ENCODE peak calls at places on chromosome 11, in six cellular contexts. H is GM23248, C is neural progenitor cell, M is PC-3, V is HCT116, I is SK-N-SH. J is an unnamed sample.

GRCh38 chr11:63536669-63537292 is at the start of gene PLAAT4:
- DNase-seq in H (peak), C (no peak), M (peak), V (no peak), I (no peak), J (peak)

GRCh38 chr11:35275808-35276170 is 136.8 kb downstream of the CD44 start:
- DNase-seq in H (peak), C (no peak), M (no peak), V (no peak), I (no peak), J (no peak)

GRCh38 chr11:27694992-27695391 is 5.3 kb downstream of the BDNF start:
- DNase-seq in H (peak), C (peak), M (peak), V (no peak), I (peak), J (no peak)

GRCh38 chr11:66789097-66789890 is 53.9 kb upstream of the RCE1 start:
- DNase-seq in H (no peak), C (no peak), M (peak), V (no peak), I (no peak), J (no peak)

GRCh38 chr11:47242596-47243192 is 5.9 kb downstream of the ACP2 start:
- DNase-seq in H (no peak), C (no peak), M (no peak), V (no peak), I (peak), J (no peak)

GRCh38 chr11:57288771-57289579 is 35.8 kb downstream of the TNKS1BP1 start:
- DNase-seq in H (peak), C (peak), M (peak), V (no peak), I (peak), J (no peak)

GRCh38 chr11:66978717-66979116 is 3.6 kb downstream of the C11orf86 start:
- DNase-seq in H (no peak), C (no peak), M (no peak), V (no peak), I (no peak), J (no peak)

GRCh38 chr11:63862923-63863322 is 24.0 kb downstream of the MARK2 start:
- DNase-seq in H (no peak), C (no peak), M (no peak), V (no peak), I (no peak), J (no peak)

GRCh38 chr11:102757823-102758549 is 22.4 kb downstream of the MMP10 start:
- DNase-seq in H (peak), C (no peak), M (peak), V (no peak), I (no peak), J (no peak)

GRCh38 chr11:62400760-62401159 is 18.1 kb upstream of the SCGB1A1 start:
- DNase-seq in H (peak), C (no peak), M (no peak), V (no peak), I (peak), J (no peak)

GRCh38 chr11:68255526-68255925 is 16.2 kb downstream of the C11orf24 start:
- DNase-seq in H (no peak), C (no peak), M (no peak), V (no peak), I (no peak), J (no peak)

GRCh38 chr11:94007906-94008305 is 13.2 kb upstream of the HEPHL1 start:
- DNase-seq in H (no peak), C (no peak), M (no peak), V (no peak), I (no peak), J (no peak)

GRCh38 chr11:64086263-64086938 is 50.7 kb downstream of the FLRT1 start:
- DNase-seq in H (peak), C (no peak), M (no peak), V (no peak), I (no peak), J (no peak)

GRCh38 chr11:125425601-125426000 is 70.5 kb downstream of the FEZ1 start:
- DNase-seq in H (no peak), C (no peak), M (no peak), V (no peak), I (no peak), J (no peak)

GRCh38 chr11:36404831-36405230 is 105.2 kb downstream of the TRAF6 start:
- DNase-seq in H (no peak), C (no peak), M (no peak), V (no peak), I (no peak), J (no peak)

GRCh38 chr11:861105-861479 is 18.4 kb downstream of the TSPAN4 start:
- DNase-seq in H (no peak), C (no peak), M (no peak), V (no peak), I (no peak), J (no peak)

GRCh38 chr11:6320411-6321207 is at the start of gene CAVIN3:
- DNase-seq in H (peak), C (peak), M (peak), V (peak), I (peak), J (no peak)

GRCh38 chr11:116420770-116421528 is 351.8 kb downstream of the BUD13 start:
- DNase-seq in H (peak), C (no peak), M (peak), V (peak), I (no peak), J (no peak)

GRCh38 chr11:86115542-86116385 is 46.9 kb upstream of the PICALM start:
- DNase-seq in H (peak), C (no peak), M (peak), V (no peak), I (no peak), J (no peak)

GRCh38 chr11:134275534-134276395 is at the start of gene GLB1L3:
- DNase-seq in H (peak), C (peak), M (no peak), V (no peak), I (peak), J (peak)

GRCh38 chr11:33065445-33066178 is 26.2 kb downstream of the TCP11L1 start:
- DNase-seq in H (peak), C (peak), M (peak), V (peak), I (peak), J (peak)

GRCh38 chr11:80782135-80782885 is 1341.5 kb upstream of the TENM4 start:
- DNase-seq in H (no peak), C (peak), M (no peak), V (no peak), I (no peak), J (no peak)

GRCh38 chr11:17217395-17217794 is 9.6 kb upstream of the PIK3C2A start:
- DNase-seq in H (no peak), C (no peak), M (no peak), V (no peak), I (no peak), J (no peak)

DNA sequence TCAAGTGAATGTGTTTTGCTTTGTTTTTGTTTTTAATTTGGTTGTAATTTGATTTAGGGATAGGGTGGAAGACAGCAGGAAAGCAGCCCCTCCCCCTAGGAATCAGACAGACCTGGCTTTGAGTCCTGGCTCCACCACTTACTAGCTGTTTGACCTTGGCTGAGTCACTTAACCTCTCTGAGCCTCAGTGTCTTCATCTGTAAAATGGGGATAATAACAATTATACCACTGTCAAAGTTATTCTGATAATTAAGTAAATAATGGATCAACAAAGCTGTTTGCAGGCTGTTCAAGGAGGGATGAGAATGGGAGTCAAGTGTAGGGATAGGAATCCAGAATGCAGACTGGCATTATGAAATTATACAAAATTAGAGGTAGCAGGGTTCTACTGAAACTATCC is 1.2 kb downstream of the ANAPC15 start:
- DNase-seq in H (no peak), C (no peak), M (no peak), V (no peak), I (no peak), J (no peak)
- TF ChIP-seq EZH2phosphoT487 in H (no peak), C (no peak), M (no peak), V (no peak), I (no peak), J (no peak)

GRCh38 chr11:106827687-106828086 is 190.6 kb downstream of the GUCY1A2 start:
- DNase-seq in H (no peak), C (no peak), M (no peak), V (no peak), I (no peak), J (no peak)
- H3K4me3 ChIP-seq in H (no peak), C (no peak), M (no peak), V (no peak), I (no peak), J (no peak)

GRCh38 chr11:65429069-65429681 is 6.6 kb downstream of the NEAT1 start:
- DNase-seq in H (peak), C (peak), M (peak), V (no peak), I (no peak), J (no peak)

GRCh38 chr11:65427691-65428577 is 5.3 kb downstream of the NEAT1 start:
- DNase-seq in H (peak), C (no peak), M (peak), V (peak), I (no peak), J (peak)

GRCh38 chr11:65426839-65427690 is 4.5 kb downstream of the NEAT1 start:
- DNase-seq in H (peak), C (no peak), M (peak), V (peak), I (no peak), J (peak)

GRCh38 chr11:65429724-65430405 is 7.3 kb downstream of the NEAT1 start:
- DNase-seq in H (peak), C (no peak), M (peak), V (no peak), I (no peak), J (peak)

DNA sequence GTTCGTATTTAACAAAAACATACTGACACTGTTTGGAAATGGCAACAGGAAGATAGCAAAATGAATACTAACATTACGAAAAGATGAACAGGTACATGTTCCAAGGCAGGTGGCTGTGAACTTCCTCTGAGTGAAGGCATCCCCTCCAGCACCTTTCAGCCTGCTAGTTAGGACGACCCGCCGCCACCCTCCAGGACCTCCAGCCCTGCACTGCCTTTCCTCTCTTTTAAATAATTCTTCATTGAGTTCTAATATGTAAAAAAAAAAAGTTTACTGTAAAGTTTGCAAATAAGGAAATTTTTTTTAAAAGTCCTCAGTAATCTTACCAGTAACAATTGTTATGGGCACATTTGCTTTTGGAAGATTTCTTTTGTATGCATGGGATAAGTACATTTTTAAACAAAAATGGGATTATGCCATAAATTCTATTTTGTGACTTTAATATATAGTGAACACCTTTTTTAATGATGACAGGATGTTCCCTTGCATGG is 6.0 kb downstream of the NEAT1 start:
- DNase-seq in H (no peak), C (no peak), M (no peak), V (no peak), I (no peak), J (no peak)
- H3K9ac ChIP-seq in H (peak), C (no peak), M (no peak), V (no peak), I (peak), J (peak)

DNA sequence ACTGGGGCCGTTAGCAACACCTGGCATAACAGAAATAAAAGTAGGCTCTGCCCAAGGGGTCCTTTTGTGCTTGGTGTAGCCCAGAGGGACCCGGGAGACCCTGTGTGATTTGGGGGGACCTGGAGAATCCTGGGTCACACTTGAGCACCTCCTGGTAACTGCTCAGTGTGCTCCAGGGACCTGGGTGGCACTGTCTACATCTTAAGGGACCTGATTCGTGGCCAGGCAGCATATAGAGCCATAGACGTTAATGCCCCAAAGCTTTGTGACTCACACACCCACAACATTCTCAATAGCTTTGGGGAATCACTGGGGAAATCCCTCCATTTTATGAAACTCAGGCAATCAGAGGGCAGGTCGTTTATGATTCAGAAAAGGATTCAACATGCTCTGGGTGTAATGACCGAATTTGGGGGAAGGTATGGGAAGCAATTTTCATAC is 3.6 kb upstream of the IGF2 start:
- DNase-seq in H (peak), C (no peak), M (peak), V (no peak), I (no peak), J (no peak)
- TF ChIP-seq EZH2phosphoT487 in H (no peak), C (no peak), M (no peak), V (no peak), I (no peak), J (no peak)

GRCh38 chr11:121059605-121060004 is 35.7 kb downstream of the TBCEL start:
- DNase-seq in H (no peak), C (no peak), M (no peak), V (no peak), I (no peak), J (peak)

GRCh38 chr11:121054266-121054665 is 30.4 kb downstream of the TBCEL start:
- DNase-seq in H (no peak), C (no peak), M (no peak), V (no peak), I (no peak), J (no peak)

GRCh38 chr11:121055076-121055475 is 31.2 kb downstream of the TBCEL start:
- DNase-seq in H (no peak), C (no peak), M (no peak), V (no peak), I (no peak), J (no peak)

GRCh38 chr11:121058941-121059340 is 35.0 kb downstream of the TBCEL start:
- DNase-seq in H (no peak), C (no peak), M (no peak), V (no peak), I (no peak), J (no peak)

DNA sequence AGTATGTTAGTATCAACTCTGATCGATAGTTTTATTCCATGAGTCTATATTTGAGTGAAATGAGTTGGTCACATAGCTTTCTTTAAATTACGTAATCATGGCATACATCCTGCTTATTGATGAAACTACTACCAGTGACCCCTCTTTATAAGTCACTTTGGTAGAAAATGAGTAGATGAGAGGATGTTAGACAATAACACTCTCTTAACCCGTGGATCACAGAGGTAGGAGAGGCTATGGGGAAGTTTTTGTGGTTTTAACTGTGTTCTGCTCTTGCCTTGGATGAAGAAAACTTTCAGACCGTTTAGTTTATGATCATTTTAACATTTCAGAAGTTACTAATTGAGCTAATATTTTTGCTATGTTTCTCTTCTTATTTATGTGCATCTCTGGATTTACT is 34.0 kb downstream of the TBCEL start:
- DNase-seq in H (no peak), C (no peak), M (no peak), V (no peak), I (no peak), J (no peak)
- H3K4me3 ChIP-seq in H (no peak), C (no peak), M (no peak), V (no peak), I (no peak), J (no peak)

GRCh38 chr11:123567466-123567865 is 87.0 kb downstream of the SCN3B start:
- DNase-seq in H (no peak), C (no peak), M (no peak), V (no peak), I (no peak), J (no peak)

GRCh38 chr11:123570939-123571590 is 83.4 kb downstream of the SCN3B start:
- DNase-seq in H (no peak), C (no peak), M (no peak), V (no peak), I (no peak), J (no peak)

GRCh38 chr11:123566852-123567251 is 87.6 kb downstream of the SCN3B start:
- DNase-seq in H (no peak), C (no peak), M (no peak), V (no peak), I (no peak), J (no peak)

GRCh38 chr11:123568367-123568870 is 86.0 kb downstream of the SCN3B start:
- DNase-seq in H (no peak), C (no peak), M (no peak), V (no peak), I (no peak), J (no peak)

DNA sequence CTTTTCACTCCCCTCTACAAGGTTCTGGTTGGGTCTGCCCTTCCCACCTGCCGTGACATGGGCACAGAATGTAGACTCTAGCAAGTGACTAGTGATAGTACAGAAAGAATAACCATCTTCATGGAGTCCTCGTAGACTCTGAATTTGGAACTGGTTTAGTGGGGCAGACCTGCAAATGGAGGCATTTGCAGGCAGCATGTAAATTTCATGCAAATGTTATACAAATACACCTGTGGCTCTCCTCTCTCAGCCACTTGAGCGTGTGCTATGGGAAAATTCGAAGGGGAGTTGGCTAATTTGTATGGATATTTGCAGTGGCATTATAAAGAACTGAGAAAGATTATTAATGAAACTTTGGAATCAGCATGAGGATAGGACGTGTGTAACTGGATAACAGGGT is 85.0 kb downstream of the SCN3B start:
- DNase-seq in H (no peak), C (no peak), M (no peak), V (no peak), I (no peak), J (no peak)
- H3K9ac ChIP-seq in H (no peak), C (no peak), M (no peak), V (no peak), I (no peak), J (no peak)

GRCh38 chr11:9274499-9275228 is 9.5 kb upstream of the DENND5A start:
- DNase-seq in H (peak), C (no peak), M (no peak), V (no peak), I (no peak), J (no peak)

GRCh38 chr11:9273430-9274336 is 8.5 kb upstream of the DENND5A start:
- DNase-seq in H (peak), C (no peak), M (no peak), V (no peak), I (no peak), J (no peak)

GRCh38 chr11:9280655-9281301 is 15.6 kb upstream of the DENND5A start:
- DNase-seq in H (no peak), C (no peak), M (peak), V (no peak), I (no peak), J (peak)

GRCh38 chr11:9277176-9277575 is 12.0 kb upstream of the DENND5A start:
- DNase-seq in H (no peak), C (no peak), M (peak), V (no peak), I (no peak), J (no peak)

DNA sequence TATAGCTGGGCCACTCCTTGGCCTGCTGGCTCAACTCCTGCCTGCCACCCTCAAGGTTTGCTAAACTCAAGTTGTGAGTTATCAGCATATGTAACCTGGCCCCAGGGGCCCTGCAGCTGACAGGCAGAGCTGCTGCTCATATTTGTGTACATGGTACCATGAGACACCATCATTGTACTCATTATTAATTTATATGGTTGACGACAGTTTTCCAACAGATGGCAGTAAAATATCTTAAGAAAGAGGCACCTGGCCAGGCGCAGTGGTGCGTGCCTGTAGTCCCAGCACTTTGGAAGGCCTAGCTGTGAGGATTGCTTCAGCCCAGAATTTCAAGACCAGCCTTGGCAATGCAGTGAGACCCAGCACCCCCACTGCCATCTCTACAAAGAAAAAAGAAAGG is 11.4 kb upstream of the DENND5A start:
- DNase-seq in H (no peak), C (no peak), M (peak), V (no peak), I (no peak), J (no peak)
- TF ChIP-seq EZH2phosphoT487 in H (no peak), C (no peak), M (no peak), V (no peak), I (no peak), J (no peak)

J was measured in MM.1S.